ENCODE peak calls at places on chromosomes 11 and 22, in ten cellular contexts. S is epithelial cell of proximal tubule; C is GDM1; X is fibroblast of lung; T is A549; R is GOT3; E is GM12891; V is stimulated activated CD4-positive, alpha-beta T cell treated with anti-CD3 and anti-CD28 coated beads, Interleukin-4, amount 100 ng/mL, for 4 hours; B is colonic mucosa; I is nucleus accumbens. U is an unnamed sample.

GRCh38 chr11:2517016-2517385 is 72.2 kb downstream of the KCNQ1 start:
- DNase-seq in C (no peak), E (no peak), B (peak; percentile 16), T (no peak), R (no peak), V (peak; percentile 0), X (no peak), S (no peak), I (no peak), U (no peak)

GRCh38 chr11:119108151-119108856 is 1.2 kb downstream of the C2CD2L start:
- DNase-seq in E (peak; percentile 37), T (no peak), C (no peak), R (no peak), B (peak; percentile 72), V (peak; percentile 16), S (no peak), X (no peak), I (no peak), U (peak; percentile 52)

GRCh38 chr11:86388198-86388597 is 13.5 kb downstream of the CCDC81 start:
- DNase-seq in R (no peak), C (no peak), E (no peak), S (no peak), V (no peak), T (no peak), X (no peak), I (no peak), B (no peak), U (no peak)

GRCh38 chr22:50280708-50281383 is 10.7 kb upstream of the MAPK11 start:
- DNase-seq in I (no peak), T (no peak), E (no peak), C (no peak), V (no peak), S (no peak), X (no peak), R (no peak), B (no peak), U (no peak)

GRCh38 chr22:23393721-23394320 is 186.3 kb downstream of the IGLL1 start:
- DNase-seq in E (no peak), I (no peak), S (no peak), T (no peak), V (no peak), X (no peak), C (no peak), B (no peak), R (no peak), U (no peak)

GRCh38 chr11:63610604-63611394 is 3.4 kb downstream of the PLAAT3 start:
- DNase-seq in T (no peak), B (no peak), S (no peak), X (no peak), V (no peak), I (peak; percentile 51), R (no peak), E (no peak), C (no peak), U (no peak)

GRCh38 chr11:118870396-118871343 is 13.0 kb upstream of the CXCR5 start:
- DNase-seq in T (no peak), I (peak; percentile 64), C (no peak), X (peak; percentile 50), V (no peak), S (peak; percentile 91), R (no peak), E (no peak), B (peak; percentile 30), U (no peak)

GRCh38 chr11:18986744-18987143 is 47.5 kb upstream of the MRGPRX1 start:
- DNase-seq in B (no peak), I (no peak), C (no peak), X (no peak), S (no peak), R (no peak), E (no peak), V (no peak), T (no peak), U (no peak)

GRCh38 chr11:70074701-70075100 is 3.4 kb upstream of the ANO1 start:
- DNase-seq in C (no peak), B (no peak), V (no peak), I (no peak), S (no peak), R (no peak), E (no peak), T (no peak), X (no peak), U (no peak)

GRCh38 chr11:289706-290620 is 1.0 kb downstream of the PGGHG start:
- DNase-seq in T (no peak), V (peak; percentile 19), R (no peak), X (no peak), E (no peak), B (no peak), I (no peak), C (no peak), S (no peak), U (no peak)

GRCh38 chr11:17653606-17654005 is 65.8 kb upstream of the MYOD1 start:
- DNase-seq in B (no peak), R (no peak), I (no peak), C (no peak), V (no peak), T (no peak), S (no peak), E (no peak), X (no peak), U (no peak)

U was measured in KBM-7.